ENCODE peak calls at places on chromosome 7, in five cellular contexts. M is CD8-positive, alpha-beta memory T cell; J is uterus; L is left ventricle myocardium inferior; C is naive thymus-derived CD4-positive, alpha-beta T cell. N is an unnamed sample.

GRCh38 chr7:105881439-105881838 is 5.0 kb upstream of the ATXN7L1 start:
- DNase-seq in M (no peak), J (no peak), L (no peak), C (no peak), N (no peak)

GRCh38 chr7:38978474-38978873 is 765 bp downstream of the POU6F2 start:
- DNase-seq in M (no peak), J (no peak), L (no peak), C (no peak), N (no peak)

GRCh38 chr7:22791204-22792158 is 31.2 kb downstream of the TOMM7 start:
- DNase-seq in M (no peak), J (no peak), L (no peak), C (no peak), N (no peak)

GRCh38 chr7:138974675-138975237 is 6.4 kb downstream of the KIAA1549 start:
- DNase-seq in M (no peak), J (no peak), L (no peak), C (no peak), N (no peak)

GRCh38 chr7:157404845-157405481 is 68.2 kb downstream of the DNAJB6 start:
- DNase-seq in M (no peak), J (peak), L (no peak), C (no peak), N (no peak)

GRCh38 chr7:19118896-19119301 is 1.5 kb upstream of the TWIST1 start:
- DNase-seq in M (no peak), J (no peak), L (no peak), C (no peak), N (peak)

GRCh38 chr7:106504620-106505019 is 156.3 kb downstream of the CCDC71L start:
- DNase-seq in M (no peak), J (no peak), L (no peak), C (no peak), N (no peak)

GRCh38 chr7:99447943-99448342 is 9.2 kb downstream of the CPSF4 start:
- DNase-seq in M (no peak), J (no peak), L (no peak), C (no peak), N (no peak)

GRCh38 chr7:55135462-55135861 is 116.6 kb downstream of the EGFR start:
- DNase-seq in M (no peak), J (no peak), L (no peak), C (no peak), N (no peak)

DNA sequence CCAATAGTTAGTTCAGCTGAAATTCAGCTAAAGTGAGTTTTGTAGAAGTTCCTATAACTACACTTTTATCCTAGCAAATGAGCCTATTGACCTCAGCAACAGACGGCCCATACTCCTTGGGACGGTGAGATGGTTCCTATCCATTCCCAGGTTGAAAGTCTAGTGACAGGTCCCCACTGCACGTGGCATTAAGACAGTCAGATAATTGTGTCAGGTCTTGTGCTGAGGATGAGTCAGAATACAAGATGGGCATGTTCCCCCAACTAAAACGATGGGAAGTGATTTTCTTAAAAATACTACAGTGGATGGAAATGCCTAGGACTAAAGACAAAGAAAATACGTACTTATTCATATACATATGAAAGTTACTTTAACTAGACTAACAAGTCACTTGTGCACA is 2.1 kb downstream of the CAV1 start:
- DNase-seq in M (no peak), J (no peak), L (no peak), C (no peak), N (no peak)
- H3K4me3 ChIP-seq in M (no peak), J (peak), L (peak), C (peak), N (no peak)

GRCh38 chr7:116782177-116782711 is 80.1 kb upstream of the CAPZA2 start:
- DNase-seq in M (no peak), J (no peak), L (no peak), C (no peak), N (peak)
- H3K27ac ChIP-seq in M (no peak), J (no peak), L (no peak), C (no peak), N (no peak)

DNA sequence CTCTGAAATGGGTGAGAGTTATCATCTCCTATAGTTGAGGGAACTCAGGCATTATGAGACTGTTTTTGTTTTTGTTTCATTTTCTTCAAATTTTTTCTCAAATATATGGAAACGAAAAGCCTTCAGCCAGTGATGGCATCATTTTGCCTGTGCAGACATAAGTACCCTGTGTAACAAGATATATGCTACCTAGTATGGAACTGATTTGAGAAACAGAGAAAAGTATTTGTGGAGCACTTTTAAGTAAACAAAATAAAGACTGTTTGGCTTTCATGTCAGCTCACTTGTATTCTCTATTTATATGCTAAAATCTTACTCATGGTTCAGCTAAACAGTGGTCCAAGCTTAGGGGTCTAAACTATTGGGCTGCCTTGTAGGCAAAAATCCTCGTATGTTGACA is 150.6 kb downstream of the WNT2 start:
- DNase-seq in M (no peak), J (no peak), L (no peak), C (no peak), N (no peak)
- H3K4me3 ChIP-seq in M (no peak), J (no peak), L (no peak), C (no peak), N (no peak)

DNA sequence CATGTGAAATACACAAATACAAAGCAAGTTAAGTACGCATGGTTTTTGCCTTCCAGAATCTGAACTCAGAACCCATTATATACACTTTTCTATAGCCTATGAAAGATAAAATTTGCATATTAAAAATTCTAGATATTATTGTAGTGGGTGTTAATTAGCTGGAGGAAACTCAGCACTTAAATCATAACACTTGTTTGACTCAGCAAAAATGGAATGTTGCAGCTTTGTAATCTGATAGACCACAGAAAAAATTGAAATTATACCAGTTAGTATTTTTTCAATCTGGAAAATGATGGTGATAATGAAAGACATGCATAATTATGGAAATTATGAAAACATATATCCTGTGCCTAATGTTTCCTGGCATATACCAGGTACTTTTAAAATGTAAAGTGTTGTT is 490.2 kb upstream of the SEMA3A start:
- DNase-seq in M (no peak), J (no peak), L (no peak), C (no peak), N (no peak)
- H3K27ac ChIP-seq in M (no peak), J (no peak), L (no peak), C (no peak), N (no peak)

GRCh38 chr7:101743995-101744360 is 73.4 kb upstream of the CUX1 start:
- DNase-seq in M (no peak), J (peak), L (no peak), C (no peak), N (no peak)
- H3K4me3 ChIP-seq in M (no peak), J (peak), L (peak), C (peak), N (peak)

DNA sequence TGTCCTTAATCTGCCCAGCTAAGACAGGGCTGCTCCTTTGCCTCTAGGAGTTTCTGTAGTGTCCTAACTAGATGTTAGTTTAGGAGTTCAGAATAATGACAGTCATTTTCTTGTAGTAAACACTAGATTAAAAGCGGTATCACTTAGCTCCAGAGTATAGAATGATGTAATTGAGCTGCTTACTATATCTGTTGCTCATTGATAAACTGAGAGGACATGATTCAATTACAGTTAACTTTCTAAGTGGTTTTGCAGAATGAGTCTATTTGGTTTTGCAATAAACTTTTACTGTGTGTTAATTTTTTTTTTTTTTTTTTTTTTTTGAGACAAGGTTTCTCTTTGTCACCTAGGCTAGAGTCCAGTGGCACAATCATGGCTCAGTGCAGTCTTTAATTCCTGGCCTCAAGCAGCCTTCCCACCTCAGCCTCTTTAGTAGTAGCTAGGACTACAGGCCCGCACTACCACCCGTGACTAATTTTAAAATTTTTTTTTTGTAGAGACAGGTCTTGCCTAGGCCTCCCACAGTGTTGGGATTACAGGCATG is 1.8 kb downstream of the STMP1 start:
- DNase-seq in M (no peak), J (no peak), L (no peak), C (no peak), N (peak)
- H3K27ac ChIP-seq in M (peak), J (no peak), L (peak), C (no peak), N (peak)